ENCODE peak calls at places on chromosomes 3 and 15, in seven cellular contexts. C is LoVo; U is A549; Q is M059J; V is effector CD4-positive, alpha-beta T cell; F is T-cell; A is ELR. M is an unnamed sample.

GRCh38 chr3:178436773-178437172 is 99.5 kb upstream of the KCNMB2 start:
- DNase-seq in C (peak; percentile 16), U (peak; percentile 22), Q (peak; percentile 61), V (no peak), F (no peak), A (peak; percentile 53), M (no peak)

GRCh38 chr3:128385080-128385832 is 81.4 kb downstream of the DNAJB8 start:
- DNase-seq in C (peak; percentile 27), U (no peak), Q (peak; percentile 55), V (no peak), F (no peak), A (no peak), M (peak; percentile 83)

GRCh38 chr3:105997800-105998526 is 129.2 kb upstream of the CBLB start:
- DNase-seq in C (peak; percentile 62), U (peak; percentile 83), Q (peak; percentile 98), V (no peak), F (no peak), A (peak; percentile 93), M (peak; percentile 38)

GRCh38 chr15:40238481-40238926 is 359 bp upstream of the PAK6 start:
- DNase-seq in C (no peak), U (no peak), Q (no peak), V (no peak), F (no peak), A (no peak), M (no peak)

GRCh38 chr3:57393957-57394356 is 101.5 kb upstream of the ASB14 start:
- DNase-seq in C (no peak), U (no peak), Q (no peak), V (no peak), F (no peak), A (no peak), M (no peak)

GRCh38 chr3:186960327-186960726 is 30.0 kb downstream of the ST6GAL1 start:
- DNase-seq in C (no peak), U (no peak), Q (no peak), V (no peak), F (no peak), A (no peak), M (no peak)

GRCh38 chr15:79329186-79329611 is 18.3 kb downstream of the TMED3 start:
- DNase-seq in C (peak; percentile 15), U (peak; percentile 57), Q (peak; percentile 75), V (no peak), F (no peak), A (peak; percentile 56), M (no peak)

GRCh38 chr3:14266361-14266760 is 87.7 kb downstream of the LSM3 start:
- DNase-seq in C (no peak), U (no peak), Q (peak; percentile 40), V (no peak), F (no peak), A (peak; percentile 72), M (peak; percentile 72)

GRCh38 chr3:33868309-33868708 is 69.9 kb downstream of the PDCD6IP start:
- DNase-seq in C (no peak), U (no peak), Q (no peak), V (no peak), F (no peak), A (no peak), M (no peak)

GRCh38 chr15:38130739-38131498 is 121.7 kb upstream of the SPRED1 start:
- DNase-seq in C (peak; percentile 15), U (no peak), Q (peak; percentile 88), V (no peak), F (no peak), A (peak; percentile 96), M (peak; percentile 86)

GRCh38 chr3:87311309-87311708 is 34.9 kb upstream of the POU1F1 start:
- DNase-seq in C (no peak), U (no peak), Q (peak; percentile 52), V (no peak), F (no peak), A (peak; percentile 73), M (no peak)

GRCh38 chr3:132342183-132342582 is 25.0 kb downstream of the ACP3 start:
- DNase-seq in C (no peak), U (peak; percentile 9), Q (peak; percentile 22), V (no peak), F (no peak), A (no peak), M (no peak)

GRCh38 chr3:107242579-107242978 is 134.7 kb upstream of the CCDC54 start:
- DNase-seq in C (no peak), U (no peak), Q (no peak), V (no peak), F (no peak), A (peak; percentile 19), M (no peak)

GRCh38 chr3:52743152-52743551 is 27.6 kb downstream of the NEK4 start:
- DNase-seq in C (no peak), U (no peak), Q (no peak), V (no peak), F (no peak), A (no peak), M (no peak)

GRCh38 chr3:59517448-59517847 is 467.6 kb upstream of the CFAP20DC start:
- DNase-seq in C (no peak), U (no peak), Q (no peak), V (no peak), F (no peak), A (no peak), M (no peak)

GRCh38 chr3:140122183-140122582 is 187.2 kb downstream of the CLSTN2 start:
- DNase-seq in C (no peak), U (no peak), Q (peak; percentile 19), V (no peak), F (no peak), A (no peak), M (no peak)